ENCODE peak calls at places on chromosomes 13 and 19, in six cellular contexts. One of them, this sample, is unnamed.

GRCh38 chr19:4606921-4607678 is 32.2 kb upstream of the TNFAIP8L1 start:
- DNase-seq in EL: no peak
- DNase-seq in right cardiac atrium: peak
- DNase-seq in AG10803: no peak
- DNase-seq in CD8-positive, alpha-beta T cell: no peak
- DNase-seq in amniotic epithelial cell: no peak
- DNase-seq in this sample: no peak

GRCh38 chr19:55088543-55089265 is 13.0 kb downstream of the EPS8L1 start:
- DNase-seq in AG10803: peak
- DNase-seq in EL: peak
- DNase-seq in amniotic epithelial cell: peak
- DNase-seq in CD8-positive, alpha-beta T cell: peak
- DNase-seq in right cardiac atrium: peak
- DNase-seq in this sample: peak

GRCh38 chr19:2129892-2130770 is 21.2 kb downstream of the AP3D1 start:
- DNase-seq in EL: no peak
- DNase-seq in right cardiac atrium: no peak
- DNase-seq in AG10803: no peak
- DNase-seq in amniotic epithelial cell: no peak
- DNase-seq in CD8-positive, alpha-beta T cell: no peak
- DNase-seq in this sample: no peak

GRCh38 chr13:29543230-29544215 is 52.0 kb downstream of the SLC7A1 start:
- DNase-seq in EL: peak
- DNase-seq in AG10803: peak
- DNase-seq in CD8-positive, alpha-beta T cell: no peak
- DNase-seq in right cardiac atrium: no peak
- DNase-seq in amniotic epithelial cell: peak
- DNase-seq in this sample: peak

GRCh38 chr19:35346193-35347052 is 1.3 kb upstream of the FFAR1 start:
- DNase-seq in CD8-positive, alpha-beta T cell: peak
- DNase-seq in amniotic epithelial cell: no peak
- DNase-seq in right cardiac atrium: no peak
- DNase-seq in EL: no peak
- DNase-seq in AG10803: no peak
- DNase-seq in this sample: no peak

GRCh38 chr13:42569576-42570344 is 4.2 kb upstream of the TNFSF11 start:
- DNase-seq in right cardiac atrium: no peak
- DNase-seq in amniotic epithelial cell: no peak
- DNase-seq in AG10803: no peak
- DNase-seq in CD8-positive, alpha-beta T cell: no peak
- DNase-seq in EL: no peak
- DNase-seq in this sample: no peak

GRCh38 chr19:543912-544608 is at the start of gene GZMM:
- DNase-seq in AG10803: no peak
- DNase-seq in right cardiac atrium: no peak
- DNase-seq in CD8-positive, alpha-beta T cell: peak
- DNase-seq in amniotic epithelial cell: no peak
- DNase-seq in EL: no peak
- DNase-seq in this sample: no peak

GRCh38 chr13:99916366-99917103 is 55.0 kb downstream of the ZIC5 start:
- DNase-seq in right cardiac atrium: no peak
- DNase-seq in AG10803: peak
- DNase-seq in amniotic epithelial cell: peak
- DNase-seq in CD8-positive, alpha-beta T cell: no peak
- DNase-seq in EL: peak
- DNase-seq in this sample: peak

GRCh38 chr13:44921931-44922758 is 67.1 kb downstream of the NUFIP1 start:
- DNase-seq in EL: peak
- DNase-seq in amniotic epithelial cell: peak
- DNase-seq in CD8-positive, alpha-beta T cell: no peak
- DNase-seq in right cardiac atrium: peak
- DNase-seq in AG10803: peak
- DNase-seq in this sample: peak

GRCh38 chr13:81606074-81606473 is 1265.1 kb upstream of the SPRY2 start:
- DNase-seq in amniotic epithelial cell: no peak
- DNase-seq in CD8-positive, alpha-beta T cell: no peak
- DNase-seq in AG10803: no peak
- DNase-seq in EL: no peak
- DNase-seq in right cardiac atrium: no peak
- DNase-seq in this sample: no peak

GRCh38 chr19:48859711-48860572 is 8.5 kb downstream of the PLEKHA4 start:
- DNase-seq in CD8-positive, alpha-beta T cell: no peak
- DNase-seq in right cardiac atrium: no peak
- DNase-seq in amniotic epithelial cell: no peak
- DNase-seq in EL: no peak
- DNase-seq in AG10803: no peak
- DNase-seq in this sample: no peak

GRCh38 chr13:30186644-30187431 is 120.5 kb downstream of the KATNAL1 start:
- DNase-seq in EL: no peak
- DNase-seq in AG10803: no peak
- DNase-seq in CD8-positive, alpha-beta T cell: no peak
- DNase-seq in amniotic epithelial cell: no peak
- DNase-seq in right cardiac atrium: no peak
- DNase-seq in this sample: no peak

GRCh38 chr19:46181386-46181774 is 33.3 kb downstream of the IGFL2 start:
- DNase-seq in right cardiac atrium: no peak
- DNase-seq in EL: peak
- DNase-seq in amniotic epithelial cell: peak
- DNase-seq in CD8-positive, alpha-beta T cell: no peak
- DNase-seq in AG10803: peak
- DNase-seq in this sample: peak

GRCh38 chr19:3039641-3040077 is 10.6 kb upstream of the TLE2 start:
- DNase-seq in EL: no peak
- DNase-seq in CD8-positive, alpha-beta T cell: peak
- DNase-seq in AG10803: no peak
- DNase-seq in right cardiac atrium: no peak
- DNase-seq in amniotic epithelial cell: no peak
- DNase-seq in this sample: no peak

GRCh38 chr13:77853701-77854100 is 64.9 kb downstream of the EDNRB start:
- DNase-seq in right cardiac atrium: no peak
- DNase-seq in EL: no peak
- DNase-seq in amniotic epithelial cell: no peak
- DNase-seq in CD8-positive, alpha-beta T cell: no peak
- DNase-seq in AG10803: no peak
- DNase-seq in this sample: no peak

GRCh38 chr19:14580623-14581237 is 2.2 kb upstream of the CLEC17A start:
- DNase-seq in right cardiac atrium: no peak
- DNase-seq in AG10803: no peak
- DNase-seq in EL: no peak
- DNase-seq in CD8-positive, alpha-beta T cell: no peak
- DNase-seq in amniotic epithelial cell: no peak
- DNase-seq in this sample: no peak